ENCODE peak calls at places on chromosomes 7 and 10, in six cellular contexts. One of them, this sample, is unnamed.
A peak's percentile ranks its signal among the peaks of the same experiment; 100 is the strongest.

GRCh38 chr10:125216897-125217296 is 56.5 kb upstream of the CTBP2 start:
- DNase-seq in transverse colon: no peak
- DNase-seq in brain microvascular endothelial cell: no peak
- DNase-seq in SK-N-SH: no peak
- DNase-seq in right atrium auricular region: no peak
- DNase-seq in GM12865: no peak
- DNase-seq in this sample: no peak

GRCh38 chr10:52818019-52818418 is 45.4 kb upstream of the MBL2 start:
- DNase-seq in transverse colon: no peak
- DNase-seq in right atrium auricular region: no peak
- DNase-seq in brain microvascular endothelial cell: peak; percentile 53
- DNase-seq in GM12865: peak; percentile 87
- DNase-seq in SK-N-SH: peak; percentile 6
- DNase-seq in this sample: peak; percentile 6

GRCh38 chr7:111126987-111127386 is 36.1 kb downstream of the LRRN3 start:
- DNase-seq in SK-N-SH: no peak
- DNase-seq in transverse colon: no peak
- DNase-seq in GM12865: no peak
- DNase-seq in brain microvascular endothelial cell: peak; percentile 57
- DNase-seq in right atrium auricular region: no peak
- DNase-seq in this sample: no peak

GRCh38 chr10:80281784-80282505 is 7.5 kb downstream of the MAT1A start:
- DNase-seq in right atrium auricular region: no peak
- DNase-seq in transverse colon: no peak
- DNase-seq in SK-N-SH: no peak
- DNase-seq in GM12865: no peak
- DNase-seq in brain microvascular endothelial cell: no peak
- DNase-seq in this sample: no peak

GRCh38 chr7:141701489-141702046 is 398 bp downstream of the DENND11 start:
- DNase-seq in SK-N-SH: peak; percentile 89
- DNase-seq in right atrium auricular region: no peak
- DNase-seq in transverse colon: peak; percentile 59
- DNase-seq in brain microvascular endothelial cell: no peak
- DNase-seq in GM12865: peak; percentile 80
- DNase-seq in this sample: peak; percentile 15

GRCh38 chr7:48389977-48390376 is 218.7 kb downstream of the ABCA13 start:
- DNase-seq in brain microvascular endothelial cell: peak; percentile 66
- DNase-seq in GM12865: peak; percentile 3
- DNase-seq in SK-N-SH: no peak
- DNase-seq in transverse colon: no peak
- DNase-seq in right atrium auricular region: no peak
- DNase-seq in this sample: no peak

GRCh38 chr7:130887182-130888016 is 153.4 kb upstream of the KLF14 start:
- DNase-seq in right atrium auricular region: no peak
- DNase-seq in SK-N-SH: no peak
- DNase-seq in transverse colon: no peak
- DNase-seq in GM12865: no peak
- DNase-seq in brain microvascular endothelial cell: peak; percentile 67
- DNase-seq in this sample: no peak

GRCh38 chr7:45911311-45911710 is 9.8 kb downstream of the IGFBP3 start:
- DNase-seq in right atrium auricular region: no peak
- DNase-seq in GM12865: no peak
- DNase-seq in brain microvascular endothelial cell: no peak
- DNase-seq in transverse colon: no peak
- DNase-seq in SK-N-SH: no peak
- DNase-seq in this sample: no peak

GRCh38 chr10:105075031-105075430 is 433.9 kb downstream of the SORCS3 start:
- DNase-seq in GM12865: no peak
- DNase-seq in right atrium auricular region: no peak
- DNase-seq in brain microvascular endothelial cell: no peak
- DNase-seq in SK-N-SH: no peak
- DNase-seq in transverse colon: no peak
- DNase-seq in this sample: no peak

GRCh38 chr10:14889318-14889717 is 10.7 kb downstream of the SUV39H2 start:
- DNase-seq in SK-N-SH: peak; percentile 20
- DNase-seq in GM12865: peak; percentile 23
- DNase-seq in brain microvascular endothelial cell: no peak
- DNase-seq in right atrium auricular region: no peak
- DNase-seq in transverse colon: no peak
- DNase-seq in this sample: no peak

GRCh38 chr7:117118579-117119180 is 165.4 kb downstream of the ST7 start:
- DNase-seq in right atrium auricular region: no peak
- DNase-seq in brain microvascular endothelial cell: no peak
- DNase-seq in transverse colon: no peak
- DNase-seq in GM12865: no peak
- DNase-seq in SK-N-SH: no peak
- DNase-seq in this sample: no peak

GRCh38 chr10:115972426-115972825 is 300.6 kb downstream of the GFRA1 start:
- DNase-seq in transverse colon: no peak
- DNase-seq in right atrium auricular region: peak; percentile 36
- DNase-seq in GM12865: no peak
- DNase-seq in SK-N-SH: no peak
- DNase-seq in brain microvascular endothelial cell: no peak
- DNase-seq in this sample: no peak

GRCh38 chr10:89475137-89475536 is 60.3 kb downstream of the SLC16A12 start:
- DNase-seq in transverse colon: no peak
- DNase-seq in SK-N-SH: no peak
- DNase-seq in brain microvascular endothelial cell: no peak
- DNase-seq in right atrium auricular region: no peak
- DNase-seq in GM12865: no peak
- DNase-seq in this sample: no peak

GRCh38 chr10:89476150-89476549 is 59.2 kb downstream of the SLC16A12 start:
- DNase-seq in right atrium auricular region: no peak
- DNase-seq in transverse colon: no peak
- DNase-seq in brain microvascular endothelial cell: no peak
- DNase-seq in GM12865: no peak
- DNase-seq in SK-N-SH: no peak
- DNase-seq in this sample: no peak

GRCh38 chr10:89478085-89478738 is 57.2 kb downstream of the SLC16A12 start:
- DNase-seq in transverse colon: no peak
- DNase-seq in right atrium auricular region: no peak
- DNase-seq in brain microvascular endothelial cell: peak; percentile 66
- DNase-seq in SK-N-SH: no peak
- DNase-seq in GM12865: peak; percentile 4
- DNase-seq in this sample: no peak

GRCh38 chr10:89475567-89475966 is 59.8 kb downstream of the SLC16A12 start:
- DNase-seq in transverse colon: no peak
- DNase-seq in GM12865: no peak
- DNase-seq in SK-N-SH: no peak
- DNase-seq in brain microvascular endothelial cell: no peak
- DNase-seq in right atrium auricular region: no peak
- DNase-seq in this sample: no peak

DNA sequence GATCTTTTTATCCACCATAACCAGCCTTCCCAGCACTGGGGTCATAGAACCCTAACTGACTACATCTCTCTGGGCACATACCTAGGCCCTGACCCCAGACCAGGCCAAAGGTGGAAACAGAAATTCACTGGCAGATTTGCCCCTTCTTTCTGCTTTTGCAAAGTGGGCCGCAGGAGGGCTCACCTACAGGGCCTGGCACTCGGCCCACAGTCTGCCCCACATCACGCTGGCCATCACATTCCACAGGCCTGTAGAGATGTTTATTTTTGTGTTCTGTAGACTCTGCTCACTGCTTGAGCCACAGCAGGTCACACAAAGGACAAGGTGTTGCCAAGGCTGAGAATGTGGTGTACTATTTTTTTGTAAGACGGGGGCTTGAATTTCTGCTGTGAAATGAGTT is 58.7 kb downstream of the SLC16A12 start:
- DNase-seq in SK-N-SH: no peak
- DNase-seq in right atrium auricular region: no peak
- DNase-seq in GM12865: no peak
- DNase-seq in transverse colon: no peak
- DNase-seq in brain microvascular endothelial cell: peak; percentile 83
- DNase-seq in this sample: no peak
- TF ChIP-seq CTCF in SK-N-SH: no peak
- TF ChIP-seq CTCF in right atrium auricular region: no peak
- TF ChIP-seq CTCF in GM12865: no peak
- TF ChIP-seq CTCF in transverse colon: no peak
- TF ChIP-seq CTCF in brain microvascular endothelial cell: no peak
- TF ChIP-seq CTCF in this sample: no peak

DNA sequence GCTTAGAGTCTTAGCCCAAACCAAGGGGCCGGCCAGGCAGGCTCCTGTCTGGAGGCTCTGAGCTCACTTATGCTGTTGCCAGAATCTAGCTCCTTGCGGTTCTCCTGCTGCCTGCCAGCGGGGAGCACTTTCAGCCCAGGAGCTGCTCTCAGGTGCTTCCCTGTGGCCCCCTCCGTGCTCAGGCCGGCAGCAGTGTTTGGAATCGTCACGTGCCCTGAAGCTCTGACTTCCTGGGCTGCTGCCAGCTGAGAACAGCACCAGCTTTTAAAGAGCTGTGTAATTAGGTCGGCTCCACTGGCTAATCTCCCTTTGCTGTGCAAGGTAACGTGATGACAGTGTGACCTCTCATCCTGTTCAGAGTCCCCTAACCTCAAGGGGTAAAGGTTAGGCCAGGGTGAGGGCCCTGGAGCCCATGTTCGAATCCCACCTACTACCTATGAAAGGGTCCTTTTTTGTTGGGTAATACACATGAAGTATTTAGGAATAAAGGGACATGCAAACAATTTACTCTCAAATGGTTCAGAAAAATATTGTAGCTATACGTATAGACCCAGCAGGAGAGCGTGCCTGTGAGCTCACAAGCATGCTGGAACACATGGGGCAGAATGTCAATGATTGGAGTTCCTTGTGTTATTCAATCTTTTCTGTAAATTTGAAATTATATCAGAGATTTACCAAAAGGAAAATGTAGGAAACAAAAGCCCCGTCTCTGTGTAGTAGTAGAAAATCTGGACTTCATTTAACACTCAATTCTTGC is 16.6 kb downstream of the ZNF862 start:
- DNase-seq in brain microvascular endothelial cell: peak; percentile 21
- DNase-seq in right atrium auricular region: peak; percentile 70
- DNase-seq in SK-N-SH: peak; percentile 81
- DNase-seq in GM12865: no peak
- DNase-seq in transverse colon: peak; percentile 71
- DNase-seq in this sample: peak; percentile 86
- H3K4me3 ChIP-seq in brain microvascular endothelial cell: no peak overlapping the region
- H3K4me3 ChIP-seq in right atrium auricular region: no peak overlapping the region
- H3K4me3 ChIP-seq in SK-N-SH: no peak overlapping the region
- H3K4me3 ChIP-seq in GM12865: no peak overlapping the region
- H3K4me3 ChIP-seq in transverse colon: no peak overlapping the region
- H3K4me3 ChIP-seq in this sample: no peak overlapping the region

DNA sequence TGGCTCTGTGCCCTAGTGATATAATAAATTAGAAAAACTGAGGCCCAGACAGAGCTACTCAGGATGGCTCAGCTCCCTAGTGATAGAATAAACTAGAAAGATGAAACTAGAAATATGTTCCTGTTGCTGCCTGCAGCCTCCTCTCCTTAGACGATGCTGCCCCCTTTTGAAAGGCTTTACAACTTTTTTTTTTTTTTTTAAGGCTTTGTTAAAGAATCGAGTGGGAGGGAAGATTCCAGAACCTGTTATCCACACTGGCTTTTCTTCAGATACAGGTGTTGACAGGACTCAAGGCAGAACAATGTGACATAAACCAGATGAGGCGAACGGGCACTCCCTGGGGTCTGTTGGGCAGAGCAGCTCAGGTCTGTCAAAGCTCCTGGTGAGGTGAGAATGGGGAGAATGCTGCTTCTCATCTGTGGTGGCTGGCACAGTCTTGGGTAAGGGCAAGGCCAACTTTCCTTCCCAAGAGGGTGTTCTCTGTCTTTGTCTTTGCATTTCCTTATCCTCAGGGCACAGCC is 175.1 kb downstream of the COBL start:
- DNase-seq in GM12865: no peak
- DNase-seq in brain microvascular endothelial cell: peak; percentile 43
- DNase-seq in SK-N-SH: no peak
- DNase-seq in right atrium auricular region: no peak
- DNase-seq in transverse colon: no peak
- DNase-seq in this sample: no peak
- TF ChIP-seq CTCF in GM12865: peak; percentile 12
- TF ChIP-seq CTCF in brain microvascular endothelial cell: peak; percentile 79
- TF ChIP-seq CTCF in SK-N-SH: peak; percentile 90
- TF ChIP-seq CTCF in right atrium auricular region: peak; percentile 30
- TF ChIP-seq CTCF in transverse colon: peak; percentile 36
- TF ChIP-seq CTCF in this sample: peak; percentile 6

GRCh38 chr10:33249659-33250058 is 84.8 kb downstream of the NRP1 start:
- DNase-seq in right atrium auricular region: no peak
- DNase-seq in GM12865: no peak
- DNase-seq in transverse colon: no peak
- DNase-seq in SK-N-SH: no peak
- DNase-seq in brain microvascular endothelial cell: no peak
- DNase-seq in this sample: no peak
- H3K4me3 ChIP-seq in right atrium auricular region: no peak overlapping the region
- H3K4me3 ChIP-seq in GM12865: no peak overlapping the region
- H3K4me3 ChIP-seq in transverse colon: no peak overlapping the region
- H3K4me3 ChIP-seq in SK-N-SH: no peak overlapping the region
- H3K4me3 ChIP-seq in brain microvascular endothelial cell: no peak overlapping the region
- H3K4me3 ChIP-seq in this sample: no peak overlapping the region

GRCh38 chr7:78134748-78135147 is 336.2 kb downstream of the PHTF2 start:
- DNase-seq in transverse colon: no peak
- DNase-seq in SK-N-SH: no peak
- DNase-seq in right atrium auricular region: no peak
- DNase-seq in GM12865: no peak
- DNase-seq in brain microvascular endothelial cell: no peak
- DNase-seq in this sample: no peak
- TF ChIP-seq CTCF in transverse colon: no peak
- TF ChIP-seq CTCF in SK-N-SH: no peak
- TF ChIP-seq CTCF in right atrium auricular region: no peak
- TF ChIP-seq CTCF in GM12865: no peak
- TF ChIP-seq CTCF in brain microvascular endothelial cell: no peak
- TF ChIP-seq CTCF in this sample: no peak

DNA sequence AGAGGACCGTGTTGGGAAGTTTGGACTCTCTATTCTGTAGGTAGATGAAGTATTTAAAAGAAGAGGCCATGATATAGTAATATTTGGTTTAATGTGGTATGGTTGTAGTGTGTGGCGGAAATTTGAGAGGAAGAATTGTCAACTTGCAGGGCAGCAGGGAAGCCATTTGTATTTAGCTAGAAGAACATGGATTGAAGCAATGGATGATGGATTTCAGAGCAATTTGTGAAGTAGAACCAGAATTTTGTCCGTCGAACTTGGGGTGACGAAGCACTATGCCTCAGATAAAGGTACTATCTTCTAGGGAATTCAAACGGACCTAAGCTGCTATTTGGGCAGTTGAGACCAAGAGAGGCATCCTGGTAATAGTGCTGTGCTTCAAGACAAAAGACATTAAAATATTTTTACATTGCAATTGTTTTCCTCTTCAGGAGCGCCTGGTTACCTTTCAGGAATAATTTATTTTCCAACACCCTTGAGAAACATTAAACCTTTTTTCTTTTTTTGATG is 615 bp upstream of the WBP1L start:
- DNase-seq in brain microvascular endothelial cell: no peak
- DNase-seq in right atrium auricular region: no peak
- DNase-seq in transverse colon: no peak
- DNase-seq in GM12865: no peak
- DNase-seq in SK-N-SH: no peak
- DNase-seq in this sample: no peak
- H3K4me3 ChIP-seq in brain microvascular endothelial cell: peak overlapping the region; percentile 22
- H3K4me3 ChIP-seq in right atrium auricular region: peak overlapping the region; percentile 98
- H3K4me3 ChIP-seq in transverse colon: no peak overlapping the region
- H3K4me3 ChIP-seq in GM12865: no peak overlapping the region
- H3K4me3 ChIP-seq in SK-N-SH: peak overlapping the region; percentile 18
- H3K4me3 ChIP-seq in this sample: no peak overlapping the region

GRCh38 chr10:73218466-73219191 is 28.4 kb downstream of the DNAJC9 start:
- DNase-seq in SK-N-SH: peak; percentile 7
- DNase-seq in transverse colon: no peak
- DNase-seq in brain microvascular endothelial cell: peak; percentile 16
- DNase-seq in GM12865: peak; percentile 39
- DNase-seq in right atrium auricular region: no peak
- DNase-seq in this sample: no peak
- TF ChIP-seq CTCF in SK-N-SH: peak; percentile 56
- TF ChIP-seq CTCF in transverse colon: peak; percentile 22
- TF ChIP-seq CTCF in brain microvascular endothelial cell: peak; percentile 62
- TF ChIP-seq CTCF in GM12865: peak; percentile 37
- TF ChIP-seq CTCF in right atrium auricular region: no peak
- TF ChIP-seq CTCF in this sample: peak; percentile 44